ENCODE peak calls at places on chromosomes 2 and 18, in five cellular contexts. C is GM23248, V is HCT116, B is PC-3, J is MM.1S. M is an unnamed sample. For H4K20me1 and H3K9me2, the result is how much of the 10 kb centered on the place peaks cover.

GRCh38 chr2:150125188-150125587 is 362.3 kb downstream of the RND3 start:
- DNase-seq in C (no peak), V (no peak), B (no peak), J (no peak), M (no peak)

GRCh38 chr2:162929571-162929970 is 91.0 kb upstream of the KCNH7 start:
- DNase-seq in C (peak), V (no peak), B (no peak), J (no peak), M (no peak)

GRCh38 chr2:164252568-164253287 is 368.6 kb downstream of the GRB14 start:
- DNase-seq in C (no peak), V (no peak), B (no peak), J (peak), M (no peak)

GRCh38 chr2:53130441-53130943 is 637.1 kb upstream of the CHAC2 start:
- DNase-seq in C (peak), V (no peak), B (peak), J (no peak), M (no peak)

GRCh38 chr2:173631123-173631450 is 276.4 kb downstream of the CDCA7 start:
- DNase-seq in C (peak), V (no peak), B (peak), J (no peak), M (no peak)

GRCh38 chr2:26740346-26740745 is 23.7 kb upstream of the SLC35F6 start:
- DNase-seq in C (no peak), V (no peak), B (no peak), J (no peak), M (no peak)

GRCh38 chr18:50334546-50335152 is 40.2 kb upstream of the SKA1 start:
- DNase-seq in C (no peak), V (no peak), B (no peak), J (peak), M (peak)

GRCh38 chr18:22115573-22115972 is 53.8 kb upstream of the GATA6 start:
- DNase-seq in C (no peak), V (no peak), B (no peak), J (no peak), M (no peak)

GRCh38 chr2:105432749-105433148 is 33.9 kb upstream of the FHL2 start:
- DNase-seq in C (peak), V (no peak), B (no peak), J (no peak), M (no peak)

GRCh38 chr2:56185101-56185581 is 1.4 kb downstream of the CCDC85A start:
- DNase-seq in C (peak), V (no peak), B (peak), J (no peak), M (no peak)

GRCh38 chr18:64097497-64097896 is 51.4 kb downstream of the LINC00305 start:
- DNase-seq in C (peak), V (no peak), B (peak), J (no peak), M (peak)

GRCh38 chr2:73386894-73387636 is 1.4 kb downstream of the ALMS1 start:
- DNase-seq in C (peak), V (no peak), B (no peak), J (peak), M (peak)

GRCh38 chr18:24659837-24660720 is 199.6 kb downstream of the HRH4 start:
- DNase-seq in C (peak), V (no peak), B (no peak), J (peak), M (no peak)

GRCh38 chr2:66439291-66440010 is 4.5 kb downstream of the MEIS1 start:
- DNase-seq in C (peak), V (no peak), B (no peak), J (no peak), M (no peak)

GRCh38 chr2:222561817-222562424 is 94.0 kb downstream of the FARSB start:
- DNase-seq in C (peak), V (peak), B (peak), J (peak), M (peak)

GRCh38 chr18:21448301-21448700 is 152.2 kb downstream of the ESCO1 start:
- DNase-seq in C (peak), V (no peak), B (no peak), J (no peak), M (no peak)

GRCh38 chr18:46562674-46563192 is 94.3 kb downstream of the LOXHD1 start:
- DNase-seq in C (no peak), V (no peak), B (no peak), J (no peak), M (no peak)

GRCh38 chr2:20106746-20107145 is 55.3 kb upstream of the LAPTM4A start:
- DNase-seq in C (no peak), V (no peak), B (peak), J (no peak), M (no peak)

GRCh38 chr18:60059216-60059615 is 159.4 kb downstream of the PMAIP1 start:
- DNase-seq in C (no peak), V (no peak), B (no peak), J (no peak), M (no peak)

GRCh38 chr2:132473174-132473883 is 56.7 kb downstream of the GPR39 start:
- DNase-seq in C (no peak), V (no peak), B (no peak), J (no peak), M (peak)

GRCh38 chr2:143717053-143717452 is 587.8 kb downstream of the ARHGAP15 start:
- DNase-seq in C (peak), V (no peak), B (no peak), J (no peak), M (no peak)

GRCh38 chr2:232349546-232349945 is 29.0 kb upstream of the ALPP start:
- DNase-seq in C (no peak), V (no peak), B (no peak), J (no peak), M (no peak)

GRCh38 chr18:9422816-9423519 is 52.3 kb upstream of the RALBP1 start:
- DNase-seq in C (no peak), V (peak), B (peak), J (no peak), M (no peak)

GRCh38 chr18:24317370-24317769 is 80.3 kb downstream of the OSBPL1A start:
- DNase-seq in C (no peak), V (no peak), B (peak), J (no peak), M (no peak)

GRCh38 chr2:100606740-100607343 is 44.0 kb downstream of the PDCL3 start:
- DNase-seq in C (peak), V (peak), B (peak), J (peak), M (peak)
- H3K4me2 ChIP-seq in C (no peak), V (peak), B (peak), J (no peak), M (no peak)

DNA sequence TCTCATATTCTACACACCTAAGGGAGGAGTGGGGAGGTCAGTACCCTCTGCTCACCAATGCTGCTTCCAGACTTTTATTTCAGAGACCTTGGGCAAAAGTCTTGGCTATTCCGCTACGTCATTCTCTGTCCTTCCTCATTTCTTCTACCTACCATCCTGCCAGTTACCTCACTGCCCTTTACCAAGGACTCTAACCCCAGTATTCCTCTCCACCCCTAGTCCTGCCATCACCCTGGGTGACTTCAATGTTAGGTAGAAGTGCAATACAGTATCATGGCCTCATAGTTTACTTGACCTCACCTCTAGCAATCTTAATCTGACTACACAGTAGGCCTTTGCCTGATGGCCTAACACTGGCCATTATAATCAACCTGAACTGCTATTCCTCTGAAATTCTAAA is 27.8 kb downstream of the RTN4 start:
- DNase-seq in C (no peak), V (no peak), B (no peak), J (no peak), M (no peak)
- H4K20me1 ChIP-seq in C (half or more), V (half or more), B (half or more), J (under half), M (under half)

GRCh38 chr2:61367177-61367576 is 103.7 kb downstream of the USP34 start:
- DNase-seq in C (no peak), V (no peak), B (no peak), J (no peak), M (no peak)

GRCh38 chr2:61371027-61371426 is 99.9 kb downstream of the USP34 start:
- DNase-seq in C (peak), V (no peak), B (peak), J (no peak), M (no peak)

GRCh38 chr2:61363580-61363979 is 107.3 kb downstream of the USP34 start:
- DNase-seq in C (no peak), V (no peak), B (peak), J (no peak), M (no peak)

DNA sequence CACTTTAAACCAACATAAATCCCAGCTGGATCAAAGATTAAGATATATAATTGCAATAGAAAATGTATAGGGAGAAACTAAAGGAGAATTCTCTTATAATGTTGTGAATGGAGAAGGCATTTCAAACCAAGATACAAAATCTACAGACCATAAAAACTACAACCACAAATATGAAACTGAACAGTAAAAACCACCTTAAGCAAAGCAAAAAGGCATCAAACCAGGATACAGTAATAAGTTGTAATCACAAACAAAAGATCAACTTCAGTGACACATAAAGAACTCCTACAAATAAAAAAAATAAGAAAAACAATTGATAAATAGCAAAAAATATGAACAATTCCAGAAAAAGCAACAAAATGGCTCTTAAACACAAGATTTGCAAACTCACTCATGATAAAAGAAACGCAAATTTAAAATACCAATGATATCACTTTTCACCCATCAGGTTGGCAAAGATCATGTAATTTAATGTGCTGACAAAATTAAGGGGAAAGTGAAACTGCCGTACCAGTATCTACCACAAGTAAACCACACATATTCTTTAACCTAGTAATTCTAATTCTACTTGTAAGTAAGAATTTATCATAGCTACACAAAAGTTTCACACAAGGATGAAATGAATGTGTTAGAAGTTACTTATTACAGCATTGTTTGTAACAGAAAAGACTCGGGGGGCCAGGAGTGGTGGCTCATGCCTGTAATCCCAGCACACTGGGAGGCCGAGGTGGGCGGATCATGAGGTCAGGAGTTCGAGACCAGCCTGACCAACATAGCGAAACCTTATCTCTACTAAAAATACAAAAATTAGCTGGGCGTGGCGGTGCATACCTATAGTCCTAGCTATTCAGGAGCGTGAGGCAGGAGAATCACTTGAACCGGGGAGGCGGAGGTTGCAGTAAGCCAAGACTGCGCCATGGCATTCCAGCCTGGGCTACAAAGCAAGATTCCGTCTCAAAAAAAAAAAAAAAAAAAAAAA is 101.9 kb downstream of the USP34 start:
- DNase-seq in C (no peak), V (no peak), B (no peak), J (peak), M (no peak)
- H3K9me2 ChIP-seq in C (under half), V (under half), B (under half), J (under half), M (under half)

DNA sequence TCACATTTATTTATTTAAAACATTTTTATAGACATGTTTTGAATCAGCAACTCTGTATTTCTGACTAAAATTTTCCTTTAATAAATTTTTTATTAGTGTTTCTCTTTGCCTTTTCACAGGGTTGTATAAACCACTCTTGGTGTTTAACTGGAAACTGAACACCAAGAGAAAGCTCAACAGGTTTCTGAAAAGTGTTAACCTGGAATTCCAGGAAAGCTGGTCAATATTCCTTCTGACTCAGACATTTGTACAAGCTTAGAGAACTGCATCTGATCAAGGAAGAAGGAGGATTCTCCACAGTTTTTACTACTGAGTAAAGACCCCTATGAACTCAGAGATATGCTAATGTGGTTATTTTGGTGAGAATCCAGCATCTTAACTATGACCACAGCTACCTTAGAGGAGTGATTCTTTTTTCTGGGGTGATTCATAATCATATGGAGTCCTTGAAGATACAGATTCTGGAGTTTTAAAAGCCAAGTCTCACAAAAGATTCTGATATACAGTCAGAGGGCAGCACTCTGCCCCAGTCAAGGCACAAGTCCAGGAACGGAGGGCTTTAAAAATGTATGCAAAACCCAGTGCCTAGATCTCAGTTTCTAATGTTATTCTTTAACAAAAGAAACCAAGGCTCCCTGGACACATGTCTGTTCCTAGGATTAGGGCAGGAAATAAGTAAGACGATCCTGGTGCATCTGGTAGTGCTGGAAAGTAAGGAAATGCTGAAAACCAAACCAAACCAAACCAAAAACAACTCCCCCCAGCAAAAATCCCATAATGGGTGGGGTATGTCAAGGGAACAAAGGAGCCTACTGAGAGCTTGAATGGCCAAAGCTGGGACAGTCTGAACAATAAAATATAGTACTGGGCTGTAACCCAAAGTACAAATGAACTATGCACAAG is 85.0 kb upstream of the FZD5 start:
- DNase-seq in C (peak), V (no peak), B (no peak), J (no peak), M (no peak)
- H3K4me2 ChIP-seq in C (no peak), V (no peak), B (no peak), J (no peak), M (no peak)

GRCh38 chr2:133489146-133489545 is 79.1 kb downstream of the NCKAP5 start:
- DNase-seq in C (no peak), V (no peak), B (no peak), J (no peak), M (peak)

GRCh38 chr2:133484783-133485182 is 83.5 kb downstream of the NCKAP5 start:
- DNase-seq in C (no peak), V (no peak), B (no peak), J (no peak), M (no peak)

GRCh38 chr2:133484106-133484505 is 84.2 kb downstream of the NCKAP5 start:
- DNase-seq in C (peak), V (no peak), B (no peak), J (no peak), M (no peak)

GRCh38 chr2:133485868-133486267 is 82.4 kb downstream of the NCKAP5 start:
- DNase-seq in C (no peak), V (no peak), B (no peak), J (no peak), M (no peak)

DNA sequence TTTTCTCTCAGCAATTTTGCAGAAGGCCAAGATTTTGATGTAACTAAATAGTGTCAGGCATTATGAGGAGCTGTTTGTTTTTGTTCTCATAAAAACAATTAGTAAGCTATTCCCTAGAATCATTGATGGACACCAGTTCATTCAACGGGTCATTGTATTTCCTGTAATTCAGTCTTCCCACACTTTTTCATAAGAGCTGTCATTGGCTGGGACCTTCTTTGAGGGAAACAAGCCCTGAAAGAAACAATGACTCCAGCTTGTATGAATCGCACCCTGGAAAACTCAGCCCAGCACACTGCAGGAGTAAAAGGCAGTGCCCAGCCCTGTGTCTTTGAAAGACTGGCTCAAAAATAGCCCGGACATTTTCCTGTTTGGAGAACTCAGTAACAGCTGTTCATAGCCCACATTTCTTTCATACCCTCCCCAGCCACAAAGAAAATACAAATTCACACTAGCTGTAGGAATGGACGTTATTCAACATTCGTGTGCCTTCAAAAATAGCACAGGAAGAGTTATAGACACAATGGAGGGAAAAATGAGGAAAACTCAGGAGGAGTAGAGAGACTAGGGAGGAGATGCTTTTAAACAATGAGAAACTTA is 81.5 kb downstream of the NCKAP5 start:
- DNase-seq in C (no peak), V (no peak), B (no peak), J (no peak), M (no peak)
- H4K20me1 ChIP-seq in C (under half), V (under half), B (under half), J (under half), M (under half)

GRCh38 chr2:28622101-28622499 is 126.2 kb downstream of the PLB1 start:
- DNase-seq in C (no peak), V (no peak), B (no peak), J (no peak), M (no peak)
- H3K9me2 ChIP-seq in C (under half), V (under half), B (under half), J (under half), M (under half)

GRCh38 chr2:218264773-218265601 is 4.2 kb downstream of the GPBAR1 start:
- DNase-seq in C (no peak), V (no peak), B (no peak), J (no peak), M (no peak)

GRCh38 chr2:218262631-218263586 is 2.1 kb downstream of the GPBAR1 start:
- DNase-seq in C (no peak), V (no peak), B (no peak), J (no peak), M (no peak)

GRCh38 chr2:218261424-218262273 is 834 bp downstream of the GPBAR1 start:
- DNase-seq in C (no peak), V (no peak), B (no peak), J (no peak), M (peak)

GRCh38 chr2:218265626-218266025 is 4.3 kb downstream of the AAMP start:
- DNase-seq in C (no peak), V (no peak), B (no peak), J (no peak), M (no peak)

DNA sequence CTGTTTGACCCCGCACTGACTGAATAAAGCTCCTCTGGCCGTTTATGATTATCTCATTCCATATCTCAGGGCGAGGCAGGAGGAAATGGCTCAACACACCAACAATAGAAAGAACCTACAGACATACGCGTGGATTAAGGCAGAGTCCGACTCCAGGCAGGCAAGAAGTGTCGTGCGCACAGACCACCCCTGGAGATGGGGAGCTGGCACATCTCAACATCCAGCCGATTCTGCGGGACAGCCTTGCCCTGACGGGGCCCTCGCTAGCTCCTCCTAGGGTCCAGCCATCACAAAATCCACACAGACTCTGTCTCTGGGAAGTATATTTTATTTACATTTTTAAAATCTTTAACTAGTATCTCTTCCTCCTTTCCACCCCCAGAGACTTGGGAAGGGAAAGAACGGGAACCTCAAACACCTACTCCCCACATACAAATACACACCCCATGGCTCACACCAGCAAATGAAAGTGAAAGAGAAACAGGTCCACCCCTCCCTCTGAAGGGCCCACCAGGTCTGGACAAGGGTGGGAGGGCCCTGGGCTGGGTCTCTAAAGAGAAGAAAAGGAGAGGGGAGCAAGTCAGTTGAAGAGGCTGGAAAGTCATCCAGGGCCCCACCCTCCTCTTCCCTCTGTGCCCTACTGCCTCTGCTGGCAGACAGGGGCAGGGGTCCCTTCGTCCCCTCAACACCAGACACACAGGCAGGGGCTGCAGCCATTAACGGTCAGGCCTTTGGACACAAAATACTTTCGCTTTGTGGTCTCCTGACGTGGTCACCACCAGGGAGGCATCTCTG is 3.2 kb downstream of the GPBAR1 start:
- DNase-seq in C (no peak), V (no peak), B (no peak), J (no peak), M (no peak)
- H3K4me2 ChIP-seq in C (no peak), V (no peak), B (no peak), J (no peak), M (no peak)

GRCh38 chr18:79418236-79418635 is 22.5 kb downstream of the NFATC1 start:
- DNase-seq in C (no peak), V (no peak), B (no peak), J (no peak), M (no peak)
- H4K20me1 ChIP-seq in C (under half), V (under half), B (under half), J (under half), M (half or more)